ENCODE peak calls at places on chromosome X, in ten cellular contexts. One of them, this sample, is unnamed. For H3K4me1, the result is how much of the 10 kb centered on the place peaks cover.

GRCh38 chrX:96372313-96373046 is 312.2 kb upstream of the DIAPH2 start:
- DNase-seq in PC-3: peak
- DNase-seq in heart left ventricle: peak
- DNase-seq in ascending aorta: no peak
- DNase-seq in tibial artery: no peak
- DNase-seq in stomach: no peak
- DNase-seq in hepatocyte: peak
- DNase-seq in CD8-positive, alpha-beta T cell: no peak
- DNase-seq in Caco-2: peak
- DNase-seq in upper lobe of left lung: no peak
- DNase-seq in this sample: no peak

GRCh38 chrX:111039606-111040005 is 56.4 kb upstream of the PAK3 start:
- DNase-seq in PC-3: peak
- DNase-seq in heart left ventricle: no peak
- DNase-seq in ascending aorta: no peak
- DNase-seq in tibial artery: no peak
- DNase-seq in stomach: no peak
- DNase-seq in hepatocyte: no peak
- DNase-seq in CD8-positive, alpha-beta T cell: no peak
- DNase-seq in Caco-2: no peak
- DNase-seq in upper lobe of left lung: no peak
- DNase-seq in this sample: no peak

GRCh38 chrX:89034679-89035078 is 287.7 kb downstream of the CPXCR1 start:
- DNase-seq in PC-3: no peak
- DNase-seq in heart left ventricle: no peak
- DNase-seq in ascending aorta: no peak
- DNase-seq in tibial artery: no peak
- DNase-seq in stomach: no peak
- DNase-seq in hepatocyte: no peak
- DNase-seq in CD8-positive, alpha-beta T cell: no peak
- DNase-seq in Caco-2: no peak
- DNase-seq in upper lobe of left lung: no peak
- DNase-seq in this sample: no peak

GRCh38 chrX:23386726-23387125 is 52.1 kb downstream of the PTCHD1 start:
- DNase-seq in PC-3: no peak
- DNase-seq in heart left ventricle: no peak
- DNase-seq in ascending aorta: no peak
- DNase-seq in tibial artery: no peak
- DNase-seq in stomach: no peak
- DNase-seq in hepatocyte: no peak
- DNase-seq in CD8-positive, alpha-beta T cell: no peak
- DNase-seq in Caco-2: no peak
- DNase-seq in upper lobe of left lung: no peak
- DNase-seq in this sample: no peak

GRCh38 chrX:47234583-47234982 is 1.8 kb downstream of the USP11 start:
- DNase-seq in PC-3: no peak
- DNase-seq in heart left ventricle: no peak
- DNase-seq in ascending aorta: no peak
- DNase-seq in tibial artery: no peak
- DNase-seq in stomach: no peak
- DNase-seq in hepatocyte: no peak
- DNase-seq in CD8-positive, alpha-beta T cell: no peak
- DNase-seq in Caco-2: no peak
- DNase-seq in upper lobe of left lung: no peak
- DNase-seq in this sample: no peak

GRCh38 chrX:71282514-71283408 is 674 bp upstream of the NONO start:
- DNase-seq in PC-3: no peak
- DNase-seq in heart left ventricle: no peak
- DNase-seq in ascending aorta: no peak
- DNase-seq in tibial artery: no peak
- DNase-seq in stomach: no peak
- DNase-seq in hepatocyte: peak
- DNase-seq in CD8-positive, alpha-beta T cell: no peak
- DNase-seq in Caco-2: no peak
- DNase-seq in upper lobe of left lung: no peak
- DNase-seq in this sample: no peak

GRCh38 chrX:105837227-105837626 is 14.9 kb downstream of the NRK start:
- DNase-seq in PC-3: peak
- DNase-seq in heart left ventricle: peak
- DNase-seq in ascending aorta: no peak
- DNase-seq in tibial artery: peak
- DNase-seq in stomach: no peak
- DNase-seq in hepatocyte: peak
- DNase-seq in CD8-positive, alpha-beta T cell: no peak
- DNase-seq in Caco-2: no peak
- DNase-seq in upper lobe of left lung: no peak
- DNase-seq in this sample: peak

GRCh38 chrX:1673337-1673736 is 58.5 kb downstream of the ASMT start:
- DNase-seq in PC-3: peak
- DNase-seq in heart left ventricle: no peak
- DNase-seq in ascending aorta: no peak
- DNase-seq in tibial artery: peak
- DNase-seq in stomach: no peak
- DNase-seq in hepatocyte: peak
- DNase-seq in CD8-positive, alpha-beta T cell: no peak
- DNase-seq in Caco-2: peak
- DNase-seq in upper lobe of left lung: no peak
- DNase-seq in this sample: no peak

GRCh38 chrX:23904096-23904495 is 3.6 kb downstream of the APOO start:
- DNase-seq in PC-3: peak
- DNase-seq in heart left ventricle: no peak
- DNase-seq in ascending aorta: no peak
- DNase-seq in tibial artery: no peak
- DNase-seq in stomach: no peak
- DNase-seq in hepatocyte: no peak
- DNase-seq in CD8-positive, alpha-beta T cell: no peak
- DNase-seq in Caco-2: no peak
- DNase-seq in upper lobe of left lung: no peak
- DNase-seq in this sample: no peak

GRCh38 chrX:117707948-117708743 is 408.5 kb downstream of the KLHL13 start:
- DNase-seq in PC-3: no peak
- DNase-seq in heart left ventricle: no peak
- DNase-seq in ascending aorta: no peak
- DNase-seq in tibial artery: no peak
- DNase-seq in stomach: no peak
- DNase-seq in hepatocyte: no peak
- DNase-seq in CD8-positive, alpha-beta T cell: no peak
- DNase-seq in Caco-2: no peak
- DNase-seq in upper lobe of left lung: no peak
- DNase-seq in this sample: no peak

GRCh38 chrX:55801811-55802210 is 84.3 kb downstream of the RRAGB start:
- DNase-seq in PC-3: peak
- DNase-seq in heart left ventricle: no peak
- DNase-seq in ascending aorta: no peak
- DNase-seq in tibial artery: no peak
- DNase-seq in stomach: no peak
- DNase-seq in hepatocyte: no peak
- DNase-seq in CD8-positive, alpha-beta T cell: no peak
- DNase-seq in Caco-2: no peak
- DNase-seq in upper lobe of left lung: no peak
- DNase-seq in this sample: no peak

GRCh38 chrX:46820391-46821100 is 16.3 kb upstream of the RP2 start:
- DNase-seq in PC-3: no peak
- DNase-seq in heart left ventricle: no peak
- DNase-seq in ascending aorta: no peak
- DNase-seq in tibial artery: no peak
- DNase-seq in stomach: no peak
- DNase-seq in hepatocyte: no peak
- DNase-seq in CD8-positive, alpha-beta T cell: no peak
- DNase-seq in Caco-2: peak
- DNase-seq in upper lobe of left lung: no peak
- DNase-seq in this sample: no peak

GRCh38 chrX:45801554-45801953 is 600.9 kb upstream of the DIPK2B start:
- DNase-seq in PC-3: peak
- DNase-seq in heart left ventricle: no peak
- DNase-seq in ascending aorta: no peak
- DNase-seq in tibial artery: no peak
- DNase-seq in stomach: no peak
- DNase-seq in hepatocyte: peak
- DNase-seq in CD8-positive, alpha-beta T cell: no peak
- DNase-seq in Caco-2: no peak
- DNase-seq in upper lobe of left lung: no peak
- DNase-seq in this sample: no peak

GRCh38 chrX:2609431-2610238 is 81.5 kb upstream of the CD99 start:
- DNase-seq in PC-3: peak
- DNase-seq in heart left ventricle: no peak
- DNase-seq in ascending aorta: no peak
- DNase-seq in tibial artery: no peak
- DNase-seq in stomach: no peak
- DNase-seq in hepatocyte: no peak
- DNase-seq in CD8-positive, alpha-beta T cell: no peak
- DNase-seq in Caco-2: no peak
- DNase-seq in upper lobe of left lung: no peak
- DNase-seq in this sample: no peak

DNA sequence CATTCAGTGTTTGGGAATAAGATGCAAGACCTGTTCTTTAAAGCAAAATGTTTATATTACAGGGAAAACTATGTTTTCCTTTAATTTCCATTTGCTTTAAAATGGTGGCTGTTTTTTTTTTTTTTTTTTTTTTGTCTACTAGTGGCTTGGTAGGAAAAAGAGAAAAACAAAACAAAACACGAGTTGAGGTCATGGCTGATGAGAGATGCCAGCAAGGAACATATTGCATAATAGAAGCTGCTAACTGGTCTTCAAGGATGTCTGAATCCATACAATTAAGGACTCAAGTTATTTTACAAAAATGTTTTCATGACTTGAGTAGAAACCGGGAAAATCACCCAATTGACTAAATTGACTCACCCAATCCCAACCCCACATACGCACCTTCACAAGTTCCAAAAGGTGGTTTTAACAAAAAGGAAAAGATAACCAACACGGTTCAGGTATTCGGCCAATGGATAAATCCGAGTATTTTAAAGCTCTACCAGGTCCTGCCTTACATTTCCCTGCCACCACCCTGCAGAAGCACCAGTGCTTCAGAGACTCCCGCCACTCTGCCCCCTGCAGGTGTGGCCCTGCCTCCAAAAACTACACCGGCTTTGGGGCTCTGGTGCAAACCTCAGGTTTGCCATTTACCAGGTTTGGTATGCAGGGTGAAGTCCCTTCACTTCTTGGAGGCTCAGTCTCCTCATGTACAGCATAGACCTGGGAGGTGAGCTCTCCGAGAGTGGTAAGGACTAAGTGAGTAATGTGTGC is 27.1 kb downstream of the PIR start:
- DNase-seq in PC-3: peak
- DNase-seq in heart left ventricle: no peak
- DNase-seq in ascending aorta: no peak
- DNase-seq in tibial artery: no peak
- DNase-seq in stomach: no peak
- DNase-seq in hepatocyte: no peak
- DNase-seq in CD8-positive, alpha-beta T cell: no peak
- DNase-seq in Caco-2: no peak
- DNase-seq in upper lobe of left lung: no peak
- DNase-seq in this sample: no peak
- TF ChIP-seq CTCF in PC-3: peak
- TF ChIP-seq CTCF in heart left ventricle: no peak
- TF ChIP-seq CTCF in ascending aorta: no peak
- TF ChIP-seq CTCF in tibial artery: no peak
- TF ChIP-seq CTCF in stomach: no peak
- TF ChIP-seq CTCF in hepatocyte: no peak
- TF ChIP-seq CTCF in CD8-positive, alpha-beta T cell: no peak
- TF ChIP-seq CTCF in Caco-2: no peak
- TF ChIP-seq CTCF in upper lobe of left lung: no peak
- TF ChIP-seq CTCF in this sample: no peak

GRCh38 chrX:129779086-129779672 is 570 bp upstream of the SASH3 start:
- DNase-seq in PC-3: no peak
- DNase-seq in heart left ventricle: no peak
- DNase-seq in ascending aorta: no peak
- DNase-seq in tibial artery: no peak
- DNase-seq in stomach: no peak
- DNase-seq in hepatocyte: no peak
- DNase-seq in CD8-positive, alpha-beta T cell: no peak
- DNase-seq in Caco-2: no peak
- DNase-seq in upper lobe of left lung: no peak
- DNase-seq in this sample: peak
- H3K4me3 ChIP-seq in PC-3: no peak
- H3K4me3 ChIP-seq in heart left ventricle: no peak
- H3K4me3 ChIP-seq in ascending aorta: no peak
- H3K4me3 ChIP-seq in tibial artery: no peak
- H3K4me3 ChIP-seq in stomach: no peak
- H3K4me3 ChIP-seq in hepatocyte: no peak
- H3K4me3 ChIP-seq in CD8-positive, alpha-beta T cell: peak
- H3K4me3 ChIP-seq in Caco-2: no peak
- H3K4me3 ChIP-seq in upper lobe of left lung: no peak
- H3K4me3 ChIP-seq in this sample: no peak

DNA sequence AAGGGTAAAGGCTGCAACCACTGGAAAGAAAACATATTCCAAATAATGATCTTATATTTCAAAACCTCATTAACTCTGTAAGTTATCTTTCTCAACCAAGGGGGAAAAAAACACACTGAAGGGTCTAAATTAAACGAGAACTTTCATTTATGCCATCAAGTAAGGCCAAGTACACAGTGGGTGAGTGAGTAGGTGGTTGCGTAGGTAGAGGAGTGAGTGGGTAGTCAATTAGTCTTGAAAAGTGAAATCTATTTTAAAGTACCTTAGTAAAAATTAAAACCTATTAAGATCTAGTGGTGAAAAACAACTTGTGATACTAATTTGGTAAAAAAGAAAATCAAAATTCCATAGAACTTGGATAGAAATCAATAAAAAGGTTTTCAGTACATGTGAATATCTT is 3.5 kb downstream of the CASK start:
- DNase-seq in PC-3: no peak
- DNase-seq in heart left ventricle: no peak
- DNase-seq in ascending aorta: no peak
- DNase-seq in tibial artery: no peak
- DNase-seq in stomach: no peak
- DNase-seq in hepatocyte: no peak
- DNase-seq in CD8-positive, alpha-beta T cell: no peak
- DNase-seq in Caco-2: no peak
- DNase-seq in upper lobe of left lung: no peak
- DNase-seq in this sample: no peak
- H3K4me1 ChIP-seq in PC-3: under half
- H3K4me1 ChIP-seq in heart left ventricle: under half
- H3K4me1 ChIP-seq in ascending aorta: under half
- H3K4me1 ChIP-seq in tibial artery: under half
- H3K4me1 ChIP-seq in stomach: under half
- H3K4me1 ChIP-seq in hepatocyte: under half
- H3K4me1 ChIP-seq in CD8-positive, alpha-beta T cell: under half
- H3K4me1 ChIP-seq in Caco-2: under half
- H3K4me1 ChIP-seq in upper lobe of left lung: under half
- H3K4me1 ChIP-seq in this sample: under half

DNA sequence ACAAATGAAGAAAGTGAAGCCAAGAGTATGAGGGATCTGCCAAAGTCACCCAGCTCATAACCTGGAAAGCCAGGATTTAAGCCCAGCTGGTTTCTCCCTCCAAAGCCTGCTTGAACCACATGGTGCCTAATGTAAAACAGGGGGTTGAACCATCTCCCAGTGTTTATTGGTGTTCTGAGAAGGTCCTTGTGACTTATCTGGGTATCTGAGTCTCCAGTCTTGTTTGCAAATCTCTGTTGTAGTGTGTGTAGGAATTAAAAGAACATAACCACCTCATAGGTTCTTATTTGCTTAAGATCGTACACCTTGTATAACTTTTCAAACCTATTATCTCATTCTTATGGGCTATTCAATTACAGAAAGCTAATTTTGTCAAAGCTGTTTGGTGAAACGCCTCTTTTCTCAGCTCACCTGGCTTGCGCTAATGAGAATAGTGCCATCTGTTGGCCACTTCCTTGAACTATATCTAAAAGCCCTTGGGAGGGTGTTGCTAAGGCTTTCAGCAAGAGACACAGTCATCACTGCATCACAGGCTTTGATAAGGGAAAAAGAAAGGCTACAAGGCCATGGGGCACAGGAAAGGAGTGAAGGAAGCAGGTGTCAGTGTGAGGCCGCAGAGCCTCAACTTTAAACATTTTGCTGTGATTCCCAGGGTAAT is 34.0 kb downstream of the ETDB start:
- DNase-seq in PC-3: peak
- DNase-seq in heart left ventricle: no peak
- DNase-seq in ascending aorta: no peak
- DNase-seq in tibial artery: no peak
- DNase-seq in stomach: peak
- DNase-seq in hepatocyte: peak
- DNase-seq in CD8-positive, alpha-beta T cell: peak
- DNase-seq in Caco-2: no peak
- DNase-seq in upper lobe of left lung: no peak
- DNase-seq in this sample: no peak
- TF ChIP-seq CTCF in PC-3: peak
- TF ChIP-seq CTCF in heart left ventricle: peak
- TF ChIP-seq CTCF in ascending aorta: peak
- TF ChIP-seq CTCF in tibial artery: peak
- TF ChIP-seq CTCF in stomach: peak
- TF ChIP-seq CTCF in hepatocyte: peak
- TF ChIP-seq CTCF in CD8-positive, alpha-beta T cell: peak
- TF ChIP-seq CTCF in Caco-2: peak
- TF ChIP-seq CTCF in upper lobe of left lung: peak
- TF ChIP-seq CTCF in this sample: peak

This sample was measured in psoas muscle.